ENCODE peak calls at places on chromosomes 3 and 15, in six cellular contexts. U is transverse colon, Y is fibroblast of lung, G is left lung, I is SK-N-SH, L is lower lobe of right lung. F is an unnamed sample.

GRCh38 chr3:22685598-22685997 is 517.5 kb upstream of the UBE2E2 start:
- DNase-seq in U (no peak), Y (peak), G (no peak), I (no peak), L (no peak), F (no peak)

GRCh38 chr3:194540268-194540937 is 53.6 kb upstream of the ATP13A3 start:
- DNase-seq in U (no peak), Y (no peak), G (peak), I (no peak), L (peak), F (no peak)

GRCh38 chr3:182683335-182684257 is 109.7 kb upstream of the ATP11B start:
- DNase-seq in U (peak), Y (peak), G (no peak), I (peak), L (no peak), F (peak)

GRCh38 chr3:41265011-41265545 is 65.8 kb downstream of the CTNNB1 start:
- DNase-seq in U (no peak), Y (peak), G (no peak), I (no peak), L (no peak), F (no peak)

GRCh38 chr15:29089731-29090616 is 179.6 kb downstream of the NSMCE3 start:
- DNase-seq in U (no peak), Y (peak), G (no peak), I (no peak), L (no peak), F (no peak)

GRCh38 chr3:48598323-48599076 is 3.4 kb upstream of the COL7A1 start:
- DNase-seq in U (peak), Y (peak), G (no peak), I (no peak), L (no peak), F (no peak)

GRCh38 chr15:91049378-91050127 is 27.2 kb upstream of the VPS33B start:
- DNase-seq in U (peak), Y (peak), G (no peak), I (peak), L (no peak), F (peak)

GRCh38 chr15:69629631-69630161 is 177.1 kb downstream of the RPLP1 start:
- DNase-seq in U (no peak), Y (no peak), G (no peak), I (no peak), L (no peak), F (no peak)

GRCh38 chr3:197030379-197031314 is 1.0 kb upstream of the MELTF start:
- DNase-seq in U (no peak), Y (no peak), G (no peak), I (no peak), L (no peak), F (no peak)

GRCh38 chr15:38231430-38231829 is 21.2 kb upstream of the SPRED1 start:
- DNase-seq in U (no peak), Y (no peak), G (no peak), I (no peak), L (no peak), F (no peak)

GRCh38 chr3:112382543-112383160 is 49.7 kb downstream of the CD200 start:
- DNase-seq in U (no peak), Y (no peak), G (no peak), I (no peak), L (no peak), F (no peak)

GRCh38 chr3:42055291-42055690 is 35.9 kb upstream of the TRAK1 start:
- DNase-seq in U (no peak), Y (peak), G (no peak), I (no peak), L (no peak), F (no peak)

GRCh38 chr3:170961616-170962400 is 53.4 kb upstream of the EIF5A2 start:
- DNase-seq in U (no peak), Y (peak), G (no peak), I (peak), L (no peak), F (no peak)

GRCh38 chr3:16178628-16178988 is 4.1 kb downstream of the GALNT15 start:
- DNase-seq in U (no peak), Y (no peak), G (no peak), I (no peak), L (no peak), F (no peak)

GRCh38 chr3:16177962-16178627 is 3.6 kb downstream of the GALNT15 start:
- DNase-seq in U (peak), Y (peak), G (peak), I (peak), L (peak), F (peak)

GRCh38 chr3:16174976-16175901 is 759 bp downstream of the GALNT15 start:
- DNase-seq in U (no peak), Y (no peak), G (no peak), I (no peak), L (no peak), F (no peak)

GRCh38 chr3:16174389-16174788 is at the start of gene GALNT15:
- DNase-seq in U (peak), Y (peak), G (peak), I (peak), L (peak), F (no peak)

GRCh38 chr3:16176391-16177030 is 2.0 kb downstream of the GALNT15 start:
- DNase-seq in U (no peak), Y (peak), G (no peak), I (no peak), L (no peak), F (no peak)
- H3K27ac ChIP-seq in U (peak), Y (no peak), G (no peak), I (no peak), L (no peak), F (no peak)

GRCh38 chr15:50302581-50302980 is 37.1 kb upstream of the HDC start:
- DNase-seq in U (no peak), Y (no peak), G (no peak), I (no peak), L (no peak), F (no peak)

DNA sequence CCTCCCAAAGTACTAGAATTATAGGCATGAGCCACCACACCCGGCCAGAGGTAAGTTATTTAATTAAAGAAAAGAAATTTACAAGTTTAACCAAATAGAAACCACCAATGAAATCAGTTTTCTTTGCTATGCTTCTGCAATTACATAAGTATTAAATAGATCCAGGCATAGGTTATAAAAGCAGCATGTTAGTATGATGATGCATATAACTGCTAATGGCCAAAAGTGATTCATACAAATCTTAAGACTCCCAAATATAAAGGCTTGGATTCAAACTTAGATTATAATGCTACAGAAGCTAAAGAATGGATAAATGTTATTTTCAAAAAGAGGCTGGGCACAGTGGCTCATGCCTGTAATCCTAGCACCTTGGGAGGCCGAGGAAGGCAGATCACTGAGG is 32.8 kb upstream of the HDC start:
- DNase-seq in U (no peak), Y (no peak), G (no peak), I (no peak), L (no peak), F (no peak)
- H3K27ac ChIP-seq in U (no peak), Y (no peak), G (no peak), I (no peak), L (no peak), F (no peak)

GRCh38 chr3:63976862-63977180 is 46.5 kb downstream of the PSMD6 start:
- DNase-seq in U (no peak), Y (no peak), G (no peak), I (no peak), L (no peak), F (no peak)
- H3K27ac ChIP-seq in U (no peak), Y (peak), G (peak), I (no peak), L (peak), F (no peak)

GRCh38 chr15:94363382-94363781 is 132.0 kb downstream of the MCTP2 start:
- DNase-seq in U (no peak), Y (no peak), G (no peak), I (no peak), L (no peak), F (no peak)

GRCh38 chr15:94359716-94360115 is 128.4 kb downstream of the MCTP2 start:
- DNase-seq in U (no peak), Y (no peak), G (no peak), I (no peak), L (no peak), F (no peak)

DNA sequence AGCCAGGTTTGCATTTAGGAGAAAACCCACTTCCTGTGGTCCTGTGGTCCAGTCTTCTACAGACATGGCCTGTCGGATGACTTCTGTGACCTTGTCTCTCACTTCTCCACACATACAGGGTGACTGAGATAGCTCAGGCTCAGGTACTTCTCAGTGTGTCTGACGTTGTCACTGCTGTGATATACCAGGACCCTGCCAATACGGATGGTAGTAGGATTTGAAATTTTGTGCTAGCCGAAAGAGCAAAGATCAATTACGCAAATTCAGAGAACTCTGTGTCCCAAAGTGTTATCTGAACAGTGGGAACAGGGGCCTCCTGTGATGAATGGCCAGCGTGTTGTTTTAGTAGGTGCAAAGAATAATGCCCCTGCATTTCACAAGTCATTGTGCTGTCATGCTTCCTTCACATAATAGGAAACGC is 128.9 kb downstream of the MCTP2 start:
- DNase-seq in U (no peak), Y (no peak), G (no peak), I (no peak), L (no peak), F (no peak)
- H3K27ac ChIP-seq in U (no peak), Y (no peak), G (peak), I (no peak), L (no peak), F (no peak)

GRCh38 chr3:106078635-106079034 is 209.8 kb upstream of the CBLB start:
- DNase-seq in U (no peak), Y (no peak), G (no peak), I (no peak), L (no peak), F (no peak)
- H3K27ac ChIP-seq in U (no peak), Y (no peak), G (no peak), I (no peak), L (no peak), F (no peak)

F was measured in CD8-positive, alpha-beta memory T cell.